ENCODE peak calls at places on chromosomes 16 and 17, in seven cellular contexts. Y is astrocyte; S is ascending aorta; D is HCEC 1CT; V is progenitor cell of endocrine pancreas; X is CD4-positive, alpha-beta T cell; U is activated T-cell treated with anti-CD3 and anti-CD28 coated beads for 48 hours. G is an unnamed sample.

GRCh38 chr16:67782567-67783352 is 23.6 kb downstream of the RANBP10 start:
- DNase-seq in U (no peak), X (no peak), S (no peak), D (no peak), Y (no peak), V (no peak), G (no peak)

GRCh38 chr16:87821346-87822001 is 47.8 kb downstream of the SLC7A5 start:
- DNase-seq in X (no peak), S (no peak), V (no peak), U (no peak), D (no peak), Y (no peak), G (no peak)

GRCh38 chr17:78892062-78892456 is 10.9 kb downstream of the CEP295NL start:
- DNase-seq in V (no peak), U (no peak), D (no peak), X (no peak), S (no peak), Y (no peak), G (no peak)

GRCh38 chr17:835263-835662 is 53.1 kb downstream of the MRM3 start:
- DNase-seq in U (no peak), V (no peak), S (no peak), D (peak), X (no peak), Y (peak), G (no peak)

GRCh38 chr16:17602678-17603077 is 131.9 kb upstream of the XYLT1 start:
- DNase-seq in V (no peak), D (no peak), Y (no peak), U (no peak), S (no peak), X (no peak), G (no peak)

GRCh38 chr17:1030684-1031557 is 34.0 kb downstream of the TIMM22 start:
- DNase-seq in Y (no peak), X (no peak), D (no peak), U (no peak), V (no peak), S (no peak), G (no peak)

GRCh38 chr16:56700631-56701030 is 18.4 kb downstream of the MT1X start:
- DNase-seq in X (no peak), S (no peak), Y (no peak), V (no peak), D (no peak), U (no peak), G (no peak)

GRCh38 chr17:8859029-8859803 is 8.3 kb downstream of the PIK3R6 start:
- DNase-seq in X (no peak), D (no peak), V (no peak), Y (peak), U (peak), S (no peak), G (no peak)

GRCh38 chr16:49283376-49284049 is 1.9 kb upstream of the CBLN1 start:
- DNase-seq in Y (no peak), S (no peak), X (no peak), U (no peak), D (no peak), V (no peak), G (no peak)

GRCh38 chr16:17509194-17509593 is 38.4 kb upstream of the XYLT1 start:
- DNase-seq in V (no peak), D (no peak), X (no peak), Y (peak), U (no peak), S (no peak), G (no peak)

GRCh38 chr17:2172447-2172938 is 117.6 kb downstream of the HIC1 start:
- DNase-seq in X (no peak), U (no peak), S (no peak), D (peak), Y (peak), V (no peak), G (no peak)

GRCh38 chr17:78745407-78746088 is 36.5 kb downstream of the CYTH1 start:
- DNase-seq in U (no peak), Y (no peak), D (peak), S (no peak), X (no peak), V (no peak), G (no peak)

GRCh38 chr17:62818491-62818890 is 10.4 kb upstream of the MARCHF10 start:
- DNase-seq in X (no peak), U (no peak), Y (no peak), S (no peak), D (no peak), V (no peak), G (no peak)

GRCh38 chr17:79276824-79277223 is 202.2 kb downstream of the ENGASE start:
- DNase-seq in D (no peak), Y (no peak), V (no peak), X (no peak), U (no peak), S (no peak), G (no peak)

GRCh38 chr17:42720996-42721583 is 23.8 kb downstream of the EZH1 start:
- DNase-seq in S (no peak), D (peak), V (no peak), Y (peak), U (no peak), X (no peak), G (peak)

GRCh38 chr17:79946352-79947231 is 89.1 kb downstream of the TBC1D16 start:
- DNase-seq in D (no peak), S (no peak), U (no peak), V (no peak), Y (no peak), X (no peak), G (no peak)

GRCh38 chr16:57892041-57892440 is 78.9 kb downstream of the CNGB1 start:
- DNase-seq in D (no peak), S (no peak), U (no peak), X (no peak), V (no peak), Y (peak), G (no peak)

GRCh38 chr16:86051376-86052114 is 152.6 kb downstream of the IRF8 start:
- DNase-seq in U (no peak), D (no peak), V (no peak), Y (no peak), X (no peak), S (no peak), G (no peak)

GRCh38 chr17:60167095-60167741 is 17.4 kb downstream of the CA4 start:
- DNase-seq in S (no peak), U (no peak), V (no peak), D (no peak), X (no peak), Y (no peak), G (no peak)

GRCh38 chr16:77918792-77919707 is 103.3 kb upstream of the CLEC3A start:
- DNase-seq in S (no peak), Y (peak), U (no peak), X (no peak), D (no peak), V (peak), G (no peak)

GRCh38 chr17:19590912-19591551 is 57.4 kb downstream of the SLC47A1 start:
- DNase-seq in Y (no peak), S (no peak), X (no peak), D (no peak), V (no peak), U (no peak), G (no peak)

GRCh38 chr16:11715246-11715947 is 27.3 kb downstream of the TXNDC11 start:
- DNase-seq in V (no peak), X (no peak), D (no peak), Y (no peak), S (no peak), U (no peak), G (no peak)

GRCh38 chr17:3998436-3998835 is 34.2 kb upstream of the ATP2A3 start:
- DNase-seq in D (no peak), V (no peak), Y (no peak), S (no peak), X (no peak), U (no peak), G (no peak)

GRCh38 chr17:17751489-17751995 is 70.3 kb downstream of the RAI1 start:
- DNase-seq in Y (no peak), D (no peak), V (no peak), X (peak), U (no peak), S (no peak), G (no peak)

GRCh38 chr16:84608281-84608680 is 9.6 kb downstream of the COTL1 start:
- DNase-seq in D (no peak), Y (no peak), X (no peak), V (no peak), S (no peak), U (no peak), G (no peak)

GRCh38 chr17:37605813-37606505 is 3.3 kb downstream of the SYNRG start:
- DNase-seq in U (peak), S (no peak), V (no peak), Y (peak), D (no peak), X (peak), G (no peak)

GRCh38 chr16:83953796-83954576 is 946 bp downstream of the OSGIN1 start:
- DNase-seq in X (no peak), D (no peak), U (no peak), V (no peak), S (no peak), Y (peak), G (no peak)

GRCh38 chr16:1871974-1872635 is at the start of gene MEIOB:
- DNase-seq in U (peak), X (no peak), V (no peak), S (no peak), D (no peak), Y (no peak), G (no peak)